ENCODE peak calls at places on chromosomes 3 and 15, in six cellular contexts. B is SK-N-SH, Q is IMR-90, D is heart left ventricle, T is sigmoid colon, X is heart right ventricle. Y is an unnamed sample.

GRCh38 chr3:146390006-146390772 is 79.2 kb downstream of the PLSCR2 start:
- DNase-seq in B (no peak), Q (no peak), D (no peak), T (no peak), X (no peak), Y (no peak)

GRCh38 chr3:141487419-141488345 is 855 bp downstream of the RASA2 start:
- DNase-seq in B (peak; percentile 85), Q (peak; percentile 44), D (peak; percentile 74), T (peak; percentile 85), X (peak; percentile 54), Y (peak; percentile 79)

GRCh38 chr15:100592898-100593297 is 9.1 kb downstream of the LINS1 start:
- DNase-seq in B (no peak), Q (peak; percentile 71), D (no peak), T (no peak), X (no peak), Y (no peak)

GRCh38 chr15:80152896-80153876 is at the start of gene FAH:
- DNase-seq in B (peak; percentile 44), Q (peak; percentile 53), D (no peak), T (no peak), X (peak; percentile 44), Y (no peak)

GRCh38 chr3:72082121-72082715 is 297.3 kb upstream of the PROK2 start:
- DNase-seq in B (no peak), Q (no peak), D (no peak), T (no peak), X (no peak), Y (peak; percentile 64)

GRCh38 chr3:184005981-184006507 is 11.6 kb downstream of the ABCC5 start:
- DNase-seq in B (no peak), Q (peak; percentile 37), D (peak; percentile 78), T (peak; percentile 68), X (peak; percentile 44), Y (peak; percentile 59)

GRCh38 chr3:168157301-168157700 is 61.6 kb upstream of the GOLIM4 start:
- DNase-seq in B (no peak), Q (no peak), D (no peak), T (no peak), X (no peak), Y (no peak)

GRCh38 chr3:130843441-130843840 is 50.4 kb upstream of the ATP2C1 start:
- DNase-seq in B (no peak), Q (no peak), D (no peak), T (no peak), X (peak; percentile 38), Y (no peak)

GRCh38 chr3:190076601-190077444 is 43.9 kb downstream of the P3H2 start:
- DNase-seq in B (no peak), Q (peak; percentile 99), D (peak; percentile 28), T (no peak), X (no peak), Y (no peak)

GRCh38 chr15:75076277-75076676 is 52.9 kb downstream of the PPCDC start:
- DNase-seq in B (no peak), Q (no peak), D (no peak), T (peak; percentile 43), X (no peak), Y (peak; percentile 40)

GRCh38 chr3:11556851-11557644 is 86.7 kb downstream of the VGLL4 start:
- DNase-seq in B (no peak), Q (peak; percentile 88), D (peak; percentile 72), T (peak; percentile 83), X (peak; percentile 75), Y (no peak)

DNA sequence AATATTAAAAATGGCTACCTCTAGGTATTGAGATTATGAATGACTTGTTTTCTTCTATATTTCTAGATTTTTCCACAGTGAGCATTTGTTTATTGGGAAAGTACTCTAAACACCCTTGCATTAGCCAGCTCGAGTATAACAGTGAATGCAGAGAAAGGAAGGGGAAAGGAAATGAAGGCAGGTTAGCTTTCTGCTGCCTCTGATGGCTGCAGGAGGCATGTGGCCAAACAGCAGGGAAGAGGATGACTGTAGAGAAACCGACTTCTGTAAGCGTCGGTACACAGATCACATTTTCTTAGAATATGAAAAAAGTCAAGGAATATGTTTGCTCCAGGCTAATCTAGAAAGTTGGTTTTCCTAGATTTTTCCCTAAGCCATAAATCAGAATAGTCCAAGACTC is 19.8 kb downstream of the GNB5 start:
- DNase-seq in B (peak; percentile 19), Q (peak; percentile 24), D (no peak), T (no peak), X (no peak), Y (no peak)
- TF ChIP-seq CTCF in B (no peak), Q (no peak), D (no peak), T (no peak), X (no peak), Y (no peak)

DNA sequence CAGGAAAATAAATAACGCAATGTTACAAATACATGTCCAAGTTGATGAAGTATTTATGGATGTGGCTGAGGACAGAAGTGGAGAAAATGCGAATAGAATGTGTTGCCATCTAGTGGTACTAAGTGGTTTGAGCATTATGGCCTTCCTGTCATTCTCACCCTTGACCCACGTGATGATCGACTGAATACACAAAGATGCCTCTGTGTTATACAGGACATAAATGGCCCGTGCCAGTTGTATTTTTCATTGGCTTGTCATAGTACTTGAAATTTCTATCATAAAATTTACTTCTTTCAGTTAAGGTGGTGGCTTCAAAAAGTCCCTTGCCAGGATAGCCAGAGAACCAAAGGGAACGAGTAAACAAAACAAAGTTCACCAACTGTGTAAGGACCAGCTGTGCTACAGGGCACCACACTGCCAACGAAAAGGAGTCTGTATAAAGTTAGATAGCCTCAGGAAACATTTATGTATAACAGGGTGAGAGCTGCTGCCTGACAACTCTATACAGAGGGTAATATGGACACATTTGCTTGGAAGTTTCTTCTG is 103.7 kb downstream of the MYH15 start:
- DNase-seq in B (peak; percentile 70), Q (peak; percentile 56), D (no peak), T (no peak), X (no peak), Y (no peak)
- TF ChIP-seq CTCF in B (peak; percentile 83), Q (peak; percentile 61), D (peak; percentile 27), T (peak; percentile 48), X (peak; percentile 70), Y (peak; percentile 72)

GRCh38 chr3:105516972-105517371 is 150.3 kb downstream of the ALCAM start:
- DNase-seq in B (no peak), Q (no peak), D (no peak), T (no peak), X (no peak), Y (no peak)
- TF ChIP-seq CTCF in B (no peak), Q (peak; percentile 30), D (no peak), T (no peak), X (no peak), Y (no peak)

GRCh38 chr3:153165211-153165815 is 3.3 kb downstream of the RAP2B start:
- DNase-seq in B (no peak), Q (peak; percentile 42), D (no peak), T (no peak), X (no peak), Y (no peak)
- TF ChIP-seq CTCF in B (peak; percentile 69), Q (peak; percentile 43), D (no peak), T (no peak), X (peak; percentile 28), Y (peak; percentile 22)

GRCh38 chr15:90214553-90215205 is 13.5 kb downstream of the SEMA4B start:
- DNase-seq in B (no peak), Q (no peak), D (no peak), T (no peak), X (no peak), Y (no peak)
- TF ChIP-seq CTCF in B (peak; percentile 44), Q (no peak), D (no peak), T (no peak), X (no peak), Y (no peak)